ENCODE peak calls at places on chromosome 10, in seven cellular contexts. Y is NCI-H1417; N is thoracic aorta; Q is stimulated activated CD8-positive, alpha-beta memory T cell treated with anti-CD3 and anti-CD28 coated beads, Interleukin-15, amount 100 ng/mL, for 24 hours; X is stimulated activated CD4-positive, alpha-beta T cell treated with anti-CD3 and anti-CD28 coated beads, TNF-alpha, amount 100 ng/mL, for 1 hour; H is AG09319; P is amygdala. D is an unnamed sample.

GRCh38 chr10:35005868-35006267 is 84.3 kb downstream of the CUL2 start:
- DNase-seq in Y (no peak), N (no peak), Q (no peak), X (no peak), H (peak), P (no peak), D (no peak)

GRCh38 chr10:48470115-48470892 is 134.6 kb downstream of the ARHGAP22 start:
- DNase-seq in Y (peak), N (no peak), Q (no peak), X (no peak), H (no peak), P (no peak), D (no peak)

GRCh38 chr10:69278446-69278963 is at the start of gene HK1:
- DNase-seq in Y (no peak), N (no peak), Q (no peak), X (no peak), H (no peak), P (peak), D (no peak)

GRCh38 chr10:127935115-127935561 is 28.2 kb downstream of the PTPRE start:
- DNase-seq in Y (no peak), N (no peak), Q (no peak), X (no peak), H (peak), P (peak), D (no peak)

GRCh38 chr10:95421782-95422181 is 131.0 kb upstream of the PDLIM1 start:
- DNase-seq in Y (no peak), N (no peak), Q (no peak), X (no peak), H (no peak), P (no peak), D (no peak)

GRCh38 chr10:87092356-87092860 is 2.2 kb downstream of the GLUD1 start:
- DNase-seq in Y (peak), N (no peak), Q (no peak), X (no peak), H (no peak), P (no peak), D (no peak)

GRCh38 chr10:43409385-43410109 is 561 bp upstream of the HNRNPF start:
- DNase-seq in Y (peak), N (no peak), Q (no peak), X (no peak), H (no peak), P (no peak), D (no peak)

GRCh38 chr10:88459523-88459922 is 123.6 kb downstream of the RNLS start:
- DNase-seq in Y (no peak), N (no peak), Q (no peak), X (no peak), H (no peak), P (no peak), D (no peak)

GRCh38 chr10:31075434-31075833 is 43.8 kb upstream of the ZNF438 start:
- DNase-seq in Y (no peak), N (no peak), Q (no peak), X (no peak), H (peak), P (no peak), D (no peak)

GRCh38 chr10:79353000-79353406 is 5.7 kb downstream of the PPIF start:
- DNase-seq in Y (no peak), N (no peak), Q (no peak), X (no peak), H (no peak), P (no peak), D (no peak)

GRCh38 chr10:13087601-13087985 is 12.4 kb upstream of the OPTN start:
- DNase-seq in Y (no peak), N (no peak), Q (no peak), X (no peak), H (no peak), P (no peak), D (no peak)

GRCh38 chr10:66642217-66642616 is 283.6 kb upstream of the LRRTM3 start:
- DNase-seq in Y (no peak), N (no peak), Q (no peak), X (no peak), H (no peak), P (no peak), D (no peak)

GRCh38 chr10:119370972-119371703 is 163.8 kb downstream of the GRK5 start:
- DNase-seq in Y (no peak), N (peak), Q (no peak), X (no peak), H (peak), P (no peak), D (peak)

GRCh38 chr10:126940670-126941069 is 35.4 kb downstream of the DOCK1 start:
- DNase-seq in Y (no peak), N (no peak), Q (no peak), X (no peak), H (no peak), P (no peak), D (no peak)

GRCh38 chr10:124589491-124590006 is 127.9 kb downstream of the LHPP start:
- DNase-seq in Y (no peak), N (no peak), Q (no peak), X (no peak), H (no peak), P (peak), D (no peak)

GRCh38 chr10:97911217-97911616 is 61.6 kb downstream of the GOLGA7B start:
- DNase-seq in Y (peak), N (no peak), Q (no peak), X (no peak), H (no peak), P (no peak), D (no peak)

GRCh38 chr10:103458720-103459119 is at the start of gene CALHM1:
- DNase-seq in Y (peak), N (no peak), Q (no peak), X (no peak), H (no peak), P (peak), D (no peak)

GRCh38 chr10:101292194-101293006 is 61.6 kb upstream of the BTRC start:
- DNase-seq in Y (peak), N (no peak), Q (no peak), X (no peak), H (no peak), P (peak), D (no peak)

GRCh38 chr10:33001908-33002492 is 44.0 kb upstream of the ITGB1 start:
- DNase-seq in Y (no peak), N (no peak), Q (no peak), X (no peak), H (no peak), P (no peak), D (no peak)

GRCh38 chr10:60728056-60728455 is 50.2 kb upstream of the CDK1 start:
- DNase-seq in Y (no peak), N (no peak), Q (no peak), X (no peak), H (no peak), P (no peak), D (no peak)

GRCh38 chr10:73648975-73649829 is 6.6 kb downstream of the SYNPO2L start:
- DNase-seq in Y (no peak), N (no peak), Q (no peak), X (no peak), H (no peak), P (no peak), D (no peak)

GRCh38 chr10:108787932-108788331 is 1135.4 kb downstream of the XPNPEP1 start:
- DNase-seq in Y (no peak), N (no peak), Q (no peak), X (no peak), H (no peak), P (no peak), D (no peak)

GRCh38 chr10:80702143-80702542 is 164.4 kb downstream of the SH2D4B start:
- DNase-seq in Y (no peak), N (no peak), Q (no peak), X (no peak), H (no peak), P (peak), D (no peak)

GRCh38 chr10:124220971-124221355 is 127.6 kb upstream of the CHST15 start:
- DNase-seq in Y (no peak), N (no peak), Q (no peak), X (no peak), H (no peak), P (no peak), D (no peak)